ENCODE peak calls at places on chromosome 6, in four cellular contexts. Q, A, T and P are unnamed samples.

GRCh38 chr6:34272022-34272926 is 23.5 kb upstream of the SMIM29 start:
- DNase-seq in Q (no peak), A (peak; percentile 69), T (no peak), P (no peak)

GRCh38 chr6:32192608-32193039 is at the start of gene GPSM3:
- DNase-seq in Q (peak; percentile 42), A (peak; percentile 88), T (peak; percentile 54), P (peak; percentile 87)

GRCh38 chr6:169469028-169469427 is 215.4 kb upstream of the THBS2 start:
- DNase-seq in Q (no peak), A (no peak), T (no peak), P (no peak)

GRCh38 chr6:167588181-167588919 is 238.4 kb upstream of the AFDN start:
- DNase-seq in Q (no peak), A (no peak), T (no peak), P (no peak)

GRCh38 chr6:147434508-147434907 is 74.0 kb upstream of the SAMD5 start:
- DNase-seq in Q (no peak), A (no peak), T (no peak), P (no peak)

GRCh38 chr6:109322825-109323580 is 59.3 kb downstream of the CD164 start:
- DNase-seq in Q (no peak), A (no peak), T (no peak), P (peak; percentile 42)

GRCh38 chr6:137309078-137309762 is 90.0 kb upstream of the IFNGR1 start:
- DNase-seq in Q (peak; percentile 61), A (peak; percentile 84), T (peak; percentile 86), P (no peak)

GRCh38 chr6:9233226-9233625 is 797.9 kb upstream of the SLC35B3 start:
- DNase-seq in Q (no peak), A (no peak), T (no peak), P (no peak)

GRCh38 chr6:158707120-158707519 is 57.3 kb downstream of the SYTL3 start:
- DNase-seq in Q (peak; percentile 36), A (peak; percentile 76), T (peak; percentile 61), P (no peak)

GRCh38 chr6:4130357-4130987 is 4.9 kb downstream of the ECI2 start:
- DNase-seq in Q (no peak), A (peak; percentile 71), T (peak; percentile 92), P (no peak)

GRCh38 chr6:28634406-28634757 is 108.7 kb downstream of the GPX5 start:
- DNase-seq in Q (no peak), A (no peak), T (no peak), P (no peak)

GRCh38 chr6:28633445-28634215 is 107.9 kb downstream of the GPX5 start:
- DNase-seq in Q (no peak), A (no peak), T (no peak), P (no peak)

GRCh38 chr6:28634758-28635546 is 109.3 kb downstream of the GPX5 start:
- DNase-seq in Q (no peak), A (no peak), T (no peak), P (no peak)

GRCh38 chr6:28638915-28639314 is 113.2 kb downstream of the GPX5 start:
- DNase-seq in Q (no peak), A (no peak), T (no peak), P (no peak)

GRCh38 chr6:28635547-28636158 is 110.0 kb downstream of the GPX5 start:
- DNase-seq in Q (no peak), A (no peak), T (no peak), P (no peak)
- H3K4me3 ChIP-seq in Q (peak overlapping the region; percentile 46), A (no peak overlapping the region), T (no peak overlapping the region), P (no peak overlapping the region)

GRCh38 chr6:44271406-44271723 is 1.1 kb downstream of the TMEM151B start:
- DNase-seq in Q (no peak), A (no peak), T (no peak), P (no peak)
- H3K4me3 ChIP-seq in Q (no peak overlapping the region), A (no peak overlapping the region), T (no peak overlapping the region), P (peak overlapping the region; percentile 37)

GRCh38 chr6:39225946-39226437 is 3.3 kb downstream of the KCNK5 start:
- DNase-seq in Q (no peak), A (no peak), T (no peak), P (peak; percentile 88)

GRCh38 chr6:39227476-39227875 is 1.8 kb downstream of the KCNK5 start:
- DNase-seq in Q (no peak), A (no peak), T (no peak), P (no peak)

GRCh38 chr6:39228992-39229767 is at the start of gene KCNK5:
- DNase-seq in Q (peak; percentile 15), A (peak; percentile 94), T (peak; percentile 89), P (peak; percentile 78)

GRCh38 chr6:39226606-39227300 is 2.5 kb downstream of the KCNK5 start:
- DNase-seq in Q (no peak), A (no peak), T (no peak), P (no peak)

DNA sequence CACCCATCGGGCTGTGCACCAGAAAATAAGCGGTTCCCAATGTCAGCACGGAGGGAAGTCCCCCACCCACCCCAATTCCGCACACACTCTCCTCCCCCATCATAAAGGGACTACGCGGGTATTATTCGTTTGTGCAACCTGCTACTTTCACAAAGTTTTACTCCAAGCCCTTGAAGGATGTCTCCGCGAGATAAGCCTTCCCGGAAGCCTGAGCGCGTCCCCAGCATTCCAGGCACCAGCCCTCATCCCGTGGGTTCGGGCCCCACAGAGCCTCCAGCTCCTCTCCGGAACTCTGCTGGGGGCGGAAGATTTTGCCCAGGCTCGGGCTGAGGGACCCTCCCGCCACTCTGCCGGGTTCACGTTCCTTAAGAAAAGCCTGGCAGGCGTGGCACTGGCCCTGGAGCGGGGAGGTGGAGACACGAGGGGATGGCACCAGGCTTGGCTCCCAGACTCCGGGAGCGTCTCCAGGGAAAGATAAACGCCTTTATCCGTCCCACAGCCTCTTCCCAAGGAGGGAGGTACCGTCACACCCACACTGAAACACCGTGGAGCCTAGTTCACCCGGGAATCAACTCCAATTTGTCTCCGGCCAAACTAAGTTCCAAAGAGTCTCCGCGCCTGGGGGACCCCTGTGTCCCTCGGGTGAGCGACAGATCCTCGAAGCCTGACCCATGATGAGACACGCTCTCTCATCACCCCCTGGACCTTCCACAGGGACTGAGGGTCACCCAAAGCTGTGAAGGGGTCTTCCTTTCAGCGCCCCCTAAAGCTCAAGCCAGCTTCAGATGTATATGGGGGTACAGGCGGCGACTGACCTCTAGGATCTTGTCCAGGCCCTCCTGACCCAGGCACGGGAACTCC is 934 bp downstream of the KCNK5 start:
- DNase-seq in Q (no peak), A (no peak), T (no peak), P (no peak)
- H3K4me3 ChIP-seq in Q (no peak overlapping the region), A (peak overlapping the region; percentile 64), T (peak overlapping the region; percentile 52), P (peak overlapping the region; percentile 71)

DNA sequence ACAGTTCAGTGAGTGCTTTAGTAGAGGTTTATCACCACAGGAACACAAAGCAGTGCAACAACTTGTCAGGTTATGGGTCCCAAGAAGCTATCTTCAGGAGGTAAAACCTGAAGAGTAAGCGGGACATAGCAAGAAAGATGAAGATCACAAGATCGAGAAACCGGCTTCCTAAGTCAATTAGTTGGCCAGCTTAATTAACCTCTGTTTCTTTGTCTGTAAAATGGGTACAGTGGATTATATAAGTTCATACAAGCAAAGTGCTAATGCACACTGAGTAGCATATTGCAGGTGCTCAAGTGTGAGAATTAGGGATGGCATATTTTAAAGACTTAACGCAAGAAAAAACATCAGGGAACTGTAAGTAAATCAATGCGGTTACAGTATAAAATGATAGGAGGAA is 12.5 kb downstream of the FBXO30 start:
- DNase-seq in Q (no peak), A (no peak), T (no peak), P (no peak)
- H3K4me3 ChIP-seq in Q (no peak overlapping the region), A (no peak overlapping the region), T (no peak overlapping the region), P (no peak overlapping the region)

GRCh38 chr6:26363882-26364825 is 844 bp upstream of the BTN3A2 start:
- DNase-seq in Q (peak; percentile 28), A (no peak), T (no peak), P (no peak)
- H3K4me3 ChIP-seq in Q (peak overlapping the region; percentile 77), A (peak overlapping the region; percentile 61), T (peak overlapping the region; percentile 64), P (peak overlapping the region; percentile 83)

DNA sequence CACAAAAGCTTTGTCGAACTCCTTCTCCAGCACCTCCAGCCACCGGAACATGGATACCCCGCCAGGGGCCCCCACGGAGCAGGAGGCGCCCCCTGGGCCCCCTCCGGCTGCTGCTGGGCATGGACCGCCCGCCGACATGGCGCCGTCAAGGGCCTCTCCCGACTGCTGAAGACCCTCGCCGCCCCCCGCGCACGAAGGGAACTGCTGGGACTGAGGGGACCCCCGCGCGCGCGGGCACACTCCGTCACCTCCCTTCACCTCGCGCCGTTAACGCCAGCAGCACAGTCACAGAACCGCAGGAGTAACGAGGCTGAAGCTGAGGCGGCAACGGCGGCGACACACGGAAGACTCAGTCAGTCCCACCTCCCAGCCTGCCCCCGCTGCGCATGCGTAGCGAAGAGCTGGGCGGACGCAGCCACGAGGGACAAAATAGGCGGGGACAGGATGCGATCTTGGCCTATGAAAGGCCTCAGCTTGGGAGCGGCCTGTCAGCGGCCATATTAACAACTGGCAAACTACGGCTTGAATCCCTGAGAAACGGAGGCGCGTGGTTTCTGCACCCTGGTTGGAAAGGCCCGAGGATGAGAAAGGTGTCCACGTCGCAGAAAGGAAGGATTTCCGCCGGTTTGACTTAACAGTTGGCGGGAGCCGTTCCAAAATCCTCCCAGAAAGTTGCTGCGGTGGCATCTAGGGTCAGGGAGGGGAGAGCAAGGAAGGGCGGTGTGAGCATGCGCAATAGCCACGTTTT is at the start of gene GOPC:
- DNase-seq in Q (peak; percentile 98), A (peak; percentile 97), T (peak; percentile 96), P (peak; percentile 96)
- H3K4me3 ChIP-seq in Q (peak within 1 kb of the TSS; percentile 91), A (peak within 1 kb of the TSS; percentile 93), T (peak within 1 kb of the TSS; percentile 90), P (peak within 1 kb of the TSS; percentile 96)

GRCh38 chr6:43273707-43274106 is 24.4 kb upstream of the SLC22A7 start:
- DNase-seq in Q (no peak), A (no peak), T (no peak), P (no peak)

GRCh38 chr6:43274127-43274915 is 23.7 kb upstream of the SLC22A7 start:
- DNase-seq in Q (no peak), A (no peak), T (no peak), P (no peak)

GRCh38 chr6:43276180-43277082 is 21.6 kb upstream of the SLC22A7 start:
- DNase-seq in Q (peak; percentile 15), A (no peak), T (no peak), P (no peak)

GRCh38 chr6:43275782-43276179 is 22.3 kb upstream of the SLC22A7 start:
- DNase-seq in Q (no peak), A (no peak), T (no peak), P (no peak)

GRCh38 chr6:43274916-43275597 is 23.0 kb upstream of the SLC22A7 start:
- DNase-seq in Q (no peak), A (peak; percentile 68), T (peak; percentile 55), P (no peak)
- H3K4me3 ChIP-seq in Q (peak overlapping the region; percentile 37), A (peak overlapping the region; percentile 42), T (peak overlapping the region; percentile 46), P (no peak overlapping the region)

GRCh38 chr6:37705239-37706051 is 7.8 kb upstream of the MDGA1 start:
- DNase-seq in Q (peak; percentile 77), A (peak; percentile 88), T (peak; percentile 62), P (no peak)
- H3K4me3 ChIP-seq in Q (peak overlapping the region; percentile 59), A (peak overlapping the region; percentile 53), T (peak overlapping the region; percentile 50), P (no peak overlapping the region)

GRCh38 chr6:132813173-132813856 is 1.1 kb upstream of the RPS12 start:
- DNase-seq in Q (peak; percentile 30), A (peak; percentile 81), T (no peak), P (peak; percentile 43)
- H3K4me3 ChIP-seq in Q (peak overlapping the region; percentile 95), A (peak overlapping the region; percentile 88), T (peak overlapping the region; percentile 84), P (peak overlapping the region; percentile 93)

DNA sequence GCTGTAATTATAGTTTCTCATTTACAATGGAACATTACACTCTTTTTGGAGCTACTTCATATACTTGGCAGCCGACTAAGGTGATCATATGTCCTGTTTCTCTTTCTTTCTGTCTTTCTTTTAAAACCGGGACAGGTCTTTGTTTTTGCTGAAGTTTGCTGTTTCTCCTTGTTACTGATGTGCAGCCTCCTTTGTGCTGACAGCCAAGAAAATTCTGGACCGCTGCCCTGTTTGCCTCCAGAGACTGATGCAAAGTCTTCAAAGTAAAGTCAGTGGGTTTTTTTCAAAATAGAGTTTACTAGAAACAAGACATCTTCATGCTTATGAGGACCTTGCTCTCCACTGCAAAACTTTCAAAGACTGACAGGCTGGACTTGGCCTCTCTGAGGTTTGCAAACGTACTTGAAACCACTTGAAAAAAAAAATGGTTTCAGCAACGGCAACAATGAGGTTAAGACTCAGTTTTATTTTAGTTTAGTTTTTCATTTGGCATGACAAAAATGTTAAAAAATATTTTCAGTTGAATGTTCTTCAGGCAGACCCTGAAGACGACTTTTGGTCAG is 510.5 kb upstream of the MAP3K7 start:
- DNase-seq in Q (no peak), A (no peak), T (no peak), P (no peak)
- H3K4me3 ChIP-seq in Q (no peak overlapping the region), A (no peak overlapping the region), T (no peak overlapping the region), P (no peak overlapping the region)